ENCODE peak calls at places on chromosomes 13 and 19, in nine cellular contexts. E is transverse colon; A is PC-3; W is bronchial epithelial cell; D is AG10803; V is CD8-positive, alpha-beta T cell; X is GM20000; T is foreskin fibroblast; L is NB4. J is an unnamed sample.

GRCh38 chr19:45693168-45693788 is 812 bp downstream of the QPCTL start:
- DNase-seq in E (peak; percentile 89), A (peak; percentile 69), W (peak; percentile 40), D (peak; percentile 61), V (peak; percentile 69), X (peak; percentile 73), T (peak; percentile 59), L (peak; percentile 68), J (peak; percentile 87)

GRCh38 chr13:38824342-38824741 is 137.5 kb downstream of the FREM2 start:
- DNase-seq in E (no peak), A (no peak), W (peak; percentile 21), D (no peak), V (no peak), X (no peak), T (no peak), L (no peak), J (no peak)

GRCh38 chr13:111122056-111122455 is 6.9 kb downstream of the ARHGEF7 start:
- DNase-seq in E (no peak), A (no peak), W (no peak), D (no peak), V (no peak), X (no peak), T (no peak), L (no peak), J (no peak)

GRCh38 chr13:111939285-111940278 is 127.4 kb upstream of the SOX1 start:
- DNase-seq in E (no peak), A (no peak), W (no peak), D (no peak), V (no peak), X (no peak), T (no peak), L (no peak), J (no peak)

GRCh38 chr13:20370815-20371421 is 138.8 kb upstream of the GJB6 start:
- DNase-seq in E (no peak), A (peak; percentile 98), W (peak; percentile 82), D (no peak), V (no peak), X (no peak), T (no peak), L (no peak), J (no peak)

GRCh38 chr13:113544896-113545295 is 39.7 kb upstream of the TFDP1 start:
- DNase-seq in E (peak; percentile 2), A (no peak), W (no peak), D (no peak), V (no peak), X (no peak), T (no peak), L (no peak), J (no peak)

GRCh38 chr13:31797154-31797775 is 57.9 kb downstream of the RXFP2 start:
- DNase-seq in E (no peak), A (peak; percentile 52), W (peak; percentile 29), D (peak; percentile 65), V (no peak), X (no peak), T (no peak), L (peak; percentile 16), J (no peak)

GRCh38 chr19:15836595-15837398 is 21.3 kb upstream of the OR10H1 start:
- DNase-seq in E (peak; percentile 97), A (peak; percentile 96), W (peak; percentile 85), D (peak; percentile 93), V (peak; percentile 95), X (peak; percentile 92), T (peak; percentile 86), L (peak; percentile 98), J (no peak)

GRCh38 chr13:64529874-64530485 is 2700.2 kb downstream of the PCDH9 start:
- DNase-seq in E (no peak), A (peak; percentile 30), W (no peak), D (no peak), V (no peak), X (peak; percentile 5), T (no peak), L (peak; percentile 26), J (peak; percentile 28)

GRCh38 chr13:64538711-64539110 is 2691.4 kb downstream of the PCDH9 start:
- DNase-seq in E (no peak), A (peak; percentile 6), W (no peak), D (no peak), V (no peak), X (no peak), T (peak; percentile 49), L (no peak), J (no peak)

GRCh38 chr13:64531400-64531799 is 2698.7 kb downstream of the PCDH9 start:
- DNase-seq in E (no peak), A (no peak), W (no peak), D (no peak), V (no peak), X (no peak), T (no peak), L (no peak), J (no peak)

DNA sequence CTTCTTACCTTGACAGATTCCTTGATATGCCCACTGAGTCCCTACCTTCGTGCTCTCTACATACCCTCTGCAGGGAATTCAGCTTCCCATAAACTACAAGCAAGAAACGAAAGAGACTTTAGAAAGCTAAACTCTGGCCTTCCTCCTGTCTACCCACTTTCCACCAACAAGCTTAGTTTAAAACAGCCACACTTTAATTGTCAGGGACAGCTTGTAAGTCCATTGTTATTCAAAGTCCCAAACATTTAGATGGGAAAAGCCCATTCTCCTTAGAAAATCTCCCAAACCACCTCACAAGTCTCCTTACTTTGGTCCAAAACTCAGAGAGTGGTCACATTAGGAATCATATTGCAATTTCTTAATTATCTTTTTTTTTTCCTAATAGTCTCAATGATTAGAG is 2695.8 kb downstream of the PCDH9 start:
- DNase-seq in E (no peak), A (no peak), W (no peak), D (no peak), V (no peak), X (no peak), T (no peak), L (no peak), J (no peak)
- TF ChIP-seq CTCF in E (no peak), A (no peak), W (no peak), D (no peak), V (no peak), X (no peak), T (no peak), L (no peak), J (no peak)

GRCh38 chr19:48799358-48800300 is 11.2 kb downstream of the BCAT2 start:
- DNase-seq in E (no peak), A (no peak), W (no peak), D (no peak), V (no peak), X (peak; percentile 18), T (no peak), L (no peak), J (no peak)

GRCh38 chr19:48805452-48805851 is 5.4 kb downstream of the BCAT2 start:
- DNase-seq in E (no peak), A (no peak), W (no peak), D (no peak), V (no peak), X (no peak), T (no peak), L (no peak), J (no peak)

GRCh38 chr19:48804496-48804895 is 6.3 kb downstream of the BCAT2 start:
- DNase-seq in E (no peak), A (no peak), W (no peak), D (no peak), V (no peak), X (no peak), T (no peak), L (no peak), J (no peak)

GRCh38 chr19:48798937-48799336 is 11.9 kb downstream of the BCAT2 start:
- DNase-seq in E (no peak), A (no peak), W (peak; percentile 26), D (peak; percentile 23), V (no peak), X (peak; percentile 17), T (no peak), L (peak; percentile 90), J (no peak)

DNA sequence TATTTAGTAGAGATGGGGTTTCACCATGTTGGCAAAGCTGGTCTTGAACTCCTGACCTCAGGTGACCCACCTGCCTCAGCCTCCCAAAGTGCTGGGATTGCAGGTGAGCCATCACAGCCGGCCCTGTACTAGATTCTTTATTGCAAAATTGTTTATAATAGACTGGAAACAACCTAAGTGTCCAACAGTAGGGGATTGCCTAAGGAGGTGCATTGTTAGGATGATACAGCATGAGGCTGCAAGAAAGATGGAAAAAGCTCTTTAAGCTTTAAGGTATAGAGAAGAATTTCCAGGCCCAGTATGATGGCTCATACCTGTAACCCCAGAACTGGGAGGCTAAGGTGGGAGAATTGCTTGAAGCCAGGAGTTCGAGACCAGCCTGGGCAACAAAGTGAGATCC is 8.2 kb downstream of the BCAT2 start:
- DNase-seq in E (no peak), A (no peak), W (no peak), D (no peak), V (no peak), X (no peak), T (no peak), L (no peak), J (no peak)
- TF ChIP-seq CTCF in E (no peak), A (no peak), W (no peak), D (no peak), V (no peak), X (no peak), T (no peak), L (no peak), J (no peak)

GRCh38 chr19:7913652-7914051 is 978 bp upstream of the TGFBR3L start:
- DNase-seq in E (no peak), A (no peak), W (no peak), D (no peak), V (no peak), X (no peak), T (no peak), L (no peak), J (no peak)

GRCh38 chr19:7912697-7913564 is 1.7 kb upstream of the TGFBR3L start:
- DNase-seq in E (no peak), A (no peak), W (no peak), D (no peak), V (no peak), X (no peak), T (no peak), L (no peak), J (no peak)

GRCh38 chr19:7910321-7911161 is 4.1 kb upstream of the TGFBR3L start:
- DNase-seq in E (no peak), A (no peak), W (no peak), D (no peak), V (no peak), X (no peak), T (no peak), L (no peak), J (no peak)

GRCh38 chr19:7912144-7912696 is 2.4 kb upstream of the TGFBR3L start:
- DNase-seq in E (no peak), A (no peak), W (no peak), D (no peak), V (no peak), X (no peak), T (no peak), L (no peak), J (no peak)

GRCh38 chr19:7911509-7912143 is 3.0 kb upstream of the TGFBR3L start:
- DNase-seq in E (no peak), A (no peak), W (no peak), D (no peak), V (no peak), X (no peak), T (no peak), L (no peak), J (no peak)
- TF ChIP-seq CTCF in E (no peak), A (no peak), W (no peak), D (no peak), V (no peak), X (no peak), T (no peak), L (no peak), J (no peak)

DNA sequence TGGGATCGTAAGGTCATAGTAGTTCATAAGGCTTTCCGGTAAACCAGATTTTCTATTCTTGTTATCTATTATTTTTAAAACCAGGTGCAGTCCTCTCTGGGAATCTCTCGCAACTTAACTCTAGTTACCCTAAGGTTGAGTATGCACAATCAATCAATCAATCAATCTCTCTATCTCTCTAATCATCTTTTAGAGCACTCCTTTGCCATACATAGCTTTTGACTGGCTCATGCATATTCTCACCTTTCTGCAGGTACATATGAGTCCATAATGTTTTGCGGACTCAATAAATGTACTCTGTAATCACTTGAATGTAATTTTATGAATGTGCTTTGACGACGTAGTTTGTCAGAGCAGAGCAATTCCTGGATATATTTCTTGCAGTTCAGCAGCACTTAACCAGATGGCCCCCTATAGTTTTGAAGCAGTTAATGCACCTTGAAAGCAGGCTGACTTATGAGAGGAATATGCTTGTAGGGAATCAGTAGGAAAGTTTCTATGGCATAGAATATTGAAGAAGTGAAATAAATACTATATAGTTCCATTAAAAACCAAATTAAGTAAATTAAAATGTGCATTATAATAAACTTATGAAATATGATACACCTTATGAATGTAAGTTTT is 524.7 kb downstream of the GPC5 start:
- DNase-seq in E (no peak), A (no peak), W (no peak), D (no peak), V (no peak), X (no peak), T (no peak), L (peak; percentile 12), J (no peak)
- TF ChIP-seq CTCF in E (no peak), A (no peak), W (no peak), D (no peak), V (no peak), X (no peak), T (no peak), L (peak; percentile 20), J (peak; percentile 77)